ENCODE peak calls at places on chromosomes 4 and X, in four cellular contexts. D is IMR-90, V is HepG2, S is K562. U is an unnamed sample.

GRCh38 chr4:152554742-152555141 is 18.9 kb upstream of the FBXW7 start:
- DNase-seq in D (no peak), S (no peak), V (no peak), U (no peak)

GRCh38 chr4:177569443-177569842 is 127.2 kb upstream of the AGA start:
- DNase-seq in S (no peak), V (no peak), D (peak; percentile 70), U (no peak)

GRCh38 chr4:138267835-138268234 is 25.7 kb upstream of the SLC7A11 start:
- DNase-seq in V (no peak), S (no peak), D (no peak), U (no peak)

GRCh38 chrX:108036298-108036973 is 8.4 kb upstream of the VSIG1 start:
- DNase-seq in V (peak; percentile 89), S (peak; percentile 56), D (peak; percentile 93), U (peak; percentile 89)

GRCh38 chrX:46587158-46587557 is 13.6 kb downstream of the CHST7 start:
- DNase-seq in V (no peak), D (peak; percentile 66), S (no peak), U (no peak)

GRCh38 chr4:141860974-141861373 is 224.6 kb downstream of the IL15 start:
- DNase-seq in S (peak; percentile 5), V (no peak), D (no peak), U (no peak)

GRCh38 chr4:55444822-55445221 is 49.1 kb downstream of the TMEM165 start:
- DNase-seq in D (peak; percentile 51), V (peak; percentile 7), S (peak; percentile 22), U (no peak)

GRCh38 chrX:10769165-10769564 is 148.8 kb upstream of the MID1 start:
- DNase-seq in S (peak; percentile 20), D (peak; percentile 35), V (no peak), U (peak; percentile 32)

GRCh38 chr4:57614533-57614932 is 504.3 kb upstream of the IGFBP7 start:
- DNase-seq in D (no peak), V (no peak), S (no peak), U (no peak)

GRCh38 chr4:182261651-182262223 is 18.5 kb downstream of the TENM3 start:
- DNase-seq in V (no peak), S (no peak), D (no peak), U (no peak)

GRCh38 chr4:183987529-183987946 is 82.4 kb downstream of the STOX2 start:
- DNase-seq in S (peak; percentile 5), D (peak; percentile 91), V (no peak), U (peak; percentile 68)

GRCh38 chr4:98113005-98113404 is 30.3 kb downstream of the STPG2 start:
- DNase-seq in D (peak; percentile 25), S (peak; percentile 11), V (peak; percentile 5), U (peak; percentile 20)

GRCh38 chrX:85084770-85085393 is 81.2 kb downstream of the APOOL start:
- DNase-seq in V (peak; percentile 11), D (peak; percentile 49), S (peak; percentile 40), U (peak; percentile 16)

DNA sequence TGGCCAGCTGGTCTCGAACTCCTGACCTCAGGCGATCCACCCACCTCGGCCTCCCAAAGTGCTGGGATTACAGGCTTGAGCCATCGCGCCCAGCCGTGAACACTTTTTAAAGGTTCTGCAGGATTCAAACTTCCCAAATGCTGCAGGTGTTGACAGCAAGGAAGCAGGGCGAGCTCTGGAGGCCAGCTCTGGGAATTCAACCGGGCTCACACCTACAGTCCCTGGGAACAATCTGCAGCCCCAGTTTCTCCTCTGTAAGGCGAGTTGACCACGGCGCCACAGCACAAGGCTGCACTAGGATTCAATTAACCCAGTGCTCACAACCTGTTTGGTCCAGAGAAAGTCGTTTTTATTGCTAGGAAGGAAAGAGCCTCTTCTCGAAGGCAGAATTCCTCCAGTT is 1.6 kb downstream of the MTNR1A start:
- DNase-seq in S (peak; percentile 9), D (no peak), V (no peak), U (no peak)
- TF ChIP-seq MAZ in S (no peak), D (no peak), V (no peak), U (no peak)

GRCh38 chr4:78091534-78091933 is 34.4 kb downstream of the FRAS1 start:
- DNase-seq in D (no peak), S (no peak), V (no peak), U (no peak)

DNA sequence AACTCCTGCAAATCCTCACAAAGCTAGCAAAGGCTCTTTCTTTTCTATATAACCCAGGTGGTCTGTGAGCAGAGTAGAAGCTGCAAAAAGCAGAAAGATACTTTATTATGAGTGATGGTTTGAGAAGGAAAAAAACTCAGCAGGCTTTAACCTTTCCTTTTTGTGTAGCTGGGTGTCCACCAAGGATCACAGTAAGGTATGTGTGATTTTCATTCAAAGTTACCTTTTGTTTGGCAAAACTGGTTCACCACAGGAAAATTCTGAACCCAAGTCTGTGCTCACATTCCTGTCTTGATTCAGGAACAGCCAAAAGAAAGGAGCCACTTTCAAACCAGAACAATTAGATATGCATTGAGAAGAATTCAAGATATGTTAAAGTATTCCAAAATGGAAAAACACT is 35.7 kb downstream of the FRAS1 start:
- DNase-seq in V (no peak), S (no peak), D (no peak), U (no peak)
- H3K27ac ChIP-seq in V (no peak overlapping the region), S (no peak overlapping the region), D (no peak overlapping the region), U (no peak overlapping the region)

DNA sequence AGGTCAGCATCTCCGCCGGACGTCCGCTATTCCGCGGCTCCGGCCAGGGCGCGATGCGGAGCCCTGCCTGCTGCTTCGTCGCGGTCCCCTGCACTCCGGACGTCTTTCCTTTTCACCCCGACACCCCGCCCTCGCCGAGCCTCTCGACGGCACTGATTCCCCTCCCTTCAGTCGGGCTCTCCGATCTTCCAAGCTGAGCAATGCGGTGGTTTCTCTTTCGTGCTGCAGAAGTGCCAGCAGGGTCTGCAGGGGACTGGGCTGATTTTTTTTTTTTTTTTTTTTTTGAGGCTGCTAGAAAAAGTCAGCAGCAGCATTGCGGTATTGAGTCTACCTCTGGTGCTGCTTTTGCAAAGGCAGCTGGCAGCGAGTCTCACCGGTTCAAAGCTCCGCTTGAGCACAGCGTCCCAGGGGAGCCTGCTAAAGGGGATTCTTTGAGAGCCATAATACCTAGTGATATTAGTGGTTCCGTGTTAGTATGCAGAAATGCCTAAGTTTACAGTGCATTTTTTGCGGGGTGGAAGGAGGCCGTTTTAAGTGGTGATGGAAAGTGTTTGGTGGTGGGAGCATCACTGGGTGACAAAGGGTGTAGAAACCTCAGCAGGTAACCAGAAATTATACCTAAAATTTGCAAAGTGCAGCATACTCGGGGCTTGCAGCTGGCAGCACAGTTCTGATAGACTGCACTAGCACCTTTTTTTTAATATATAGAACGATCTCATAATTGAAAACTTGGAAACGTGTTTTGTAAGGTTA is 969 bp downstream of the STIM2 start:
- DNase-seq in D (peak; percentile 65), S (peak; percentile 72), V (peak; percentile 44), U (peak; percentile 11)
- TF ChIP-seq POLR2A in D (no peak), S (no peak), V (no peak), U (no peak)

GRCh38 chrX:153582896-153583295 is 16.0 kb downstream of the CCNQ start:
- DNase-seq in D (peak; percentile 37), V (peak; percentile 7), S (peak; percentile 62), U (no peak)
- TF ChIP-seq MAZ in D (no peak), V (no peak), S (peak; percentile 34), U (no peak)

U was measured in A549.